ENCODE peak calls at places on chromosomes 6 and 20, in eight cellular contexts. F is cerebellar cortex; X is fibroblast of pulmonary artery; J is activated T-cell treated with anti-CD3 and anti-CD28 coated beads for 1 hour; P is stimulated activated CD4-positive, alpha-beta T cell treated with anti-CD3 and anti-CD28 coated beads, Interleukin-1b, Interleukin-23, amount 100 ng/mL, for 24 hours; M is epithelial cell of esophagus; O is GM23248; T is epithelial cell of proximal tubule. R is an unnamed sample.

GRCh38 chr6:34571388-34571787 is 15.3 kb upstream of the SPDEF start:
- DNase-seq in F (no peak), X (no peak), J (no peak), P (no peak), M (no peak), O (no peak), T (no peak), R (peak; percentile 17)

GRCh38 chr6:43334466-43335095 is 26.0 kb upstream of the CRIP3 start:
- DNase-seq in F (peak; percentile 66), X (peak; percentile 72), J (no peak), P (no peak), M (peak; percentile 69), O (peak; percentile 69), T (peak; percentile 22), R (peak; percentile 71)

GRCh38 chr6:137488736-137489409 is 5.3 kb downstream of the OLIG3 start:
- DNase-seq in F (no peak), X (no peak), J (no peak), P (no peak), M (no peak), O (no peak), T (no peak), R (no peak)

GRCh38 chr6:85323435-85324040 is 126.3 kb upstream of the NT5E start:
- DNase-seq in F (peak; percentile 73), X (peak; percentile 90), J (peak; percentile 56), P (peak; percentile 52), M (peak; percentile 86), O (peak; percentile 79), T (peak; percentile 25), R (peak; percentile 89)

GRCh38 chr20:50431066-50431450 is 79.1 kb upstream of the PTPN1 start:
- DNase-seq in F (no peak), X (no peak), J (no peak), P (no peak), M (peak; percentile 68), O (no peak), T (no peak), R (no peak)

GRCh38 chr20:36017034-36017951 is 48.9 kb downstream of the CNBD2 start:
- DNase-seq in F (no peak), X (peak; percentile 74), J (no peak), P (no peak), M (no peak), O (peak; percentile 73), T (peak; percentile 88), R (peak; percentile 84)

GRCh38 chr6:138222901-138223546 is 4.7 kb upstream of the PBOV1 start:
- DNase-seq in F (no peak), X (no peak), J (no peak), P (no peak), M (no peak), O (no peak), T (no peak), R (peak; percentile 9)

GRCh38 chr6:34094474-34095135 is 51.3 kb downstream of the GRM4 start:
- DNase-seq in F (peak; percentile 80), X (no peak), J (no peak), P (no peak), M (no peak), O (no peak), T (no peak), R (no peak)

GRCh38 chr6:63066053-63066704 is 145.1 kb upstream of the FKBP1C start:
- DNase-seq in F (no peak), X (no peak), J (no peak), P (no peak), M (peak; percentile 52), O (no peak), T (no peak), R (no peak)

GRCh38 chr20:19814241-19814640 is 56.2 kb downstream of the RIN2 start:
- DNase-seq in F (no peak), X (no peak), J (no peak), P (no peak), M (no peak), O (no peak), T (no peak), R (no peak)

GRCh38 chr6:28349892-28350737 is at the start of gene ZKSCAN3:
- DNase-seq in F (peak; percentile 91), X (peak; percentile 79), J (peak; percentile 69), P (peak; percentile 54), M (peak; percentile 86), O (peak; percentile 90), T (no peak), R (peak; percentile 75)

GRCh38 chr20:47191074-47191673 is 165.3 kb downstream of the ZMYND8 start:
- DNase-seq in F (no peak), X (no peak), J (no peak), P (no peak), M (peak; percentile 92), O (peak; percentile 20), T (no peak), R (no peak)

GRCh38 chr20:36792422-36792821 is 18.9 kb upstream of the DSN1 start:
- DNase-seq in F (peak; percentile 86), X (peak; percentile 63), J (no peak), P (no peak), M (peak; percentile 57), O (peak; percentile 69), T (peak; percentile 77), R (peak; percentile 64)

GRCh38 chr20:16069416-16070010 is 503.7 kb downstream of the KIF16B start:
- DNase-seq in F (no peak), X (no peak), J (no peak), P (no peak), M (no peak), O (no peak), T (peak; percentile 19), R (no peak)

GRCh38 chr6:137688230-137688971 is 178.7 kb upstream of the TNFAIP3 start:
- DNase-seq in F (no peak), X (no peak), J (no peak), P (no peak), M (peak; percentile 38), O (no peak), T (no peak), R (no peak)

GRCh38 chr20:46512943-46513844 is at the start of gene ZNF334:
- DNase-seq in F (peak; percentile 81), X (peak; percentile 35), J (no peak), P (peak; percentile 19), M (peak; percentile 60), O (peak; percentile 37), T (no peak), R (peak; percentile 6)

GRCh38 chr6:140101818-140102217 is 727.4 kb upstream of the CITED2 start:
- DNase-seq in F (no peak), X (no peak), J (no peak), P (no peak), M (no peak), O (no peak), T (no peak), R (no peak)

GRCh38 chr6:160971151-160971550 is 20.4 kb upstream of the MAP3K4 start:
- DNase-seq in F (no peak), X (no peak), J (no peak), P (no peak), M (no peak), O (no peak), T (no peak), R (no peak)

GRCh38 chr6:137657351-137657911 is 163.2 kb upstream of the OLIG3 start:
- DNase-seq in F (no peak), X (no peak), J (no peak), P (no peak), M (peak; percentile 77), O (no peak), T (no peak), R (no peak)

GRCh38 chr6:166738778-166739654 is 112.0 kb upstream of the RPS6KA2 start:
- DNase-seq in F (no peak), X (no peak), J (no peak), P (no peak), M (peak; percentile 43), O (no peak), T (no peak), R (no peak)

GRCh38 chr6:57089265-57089664 is 723 bp upstream of the ZNF451 start:
- DNase-seq in F (no peak), X (no peak), J (no peak), P (no peak), M (no peak), O (no peak), T (no peak), R (no peak)

GRCh38 chr6:15076565-15076964 is 169.3 kb upstream of the JARID2 start:
- DNase-seq in F (no peak), X (no peak), J (no peak), P (no peak), M (no peak), O (no peak), T (no peak), R (no peak)

GRCh38 chr6:109311481-109311880 is 70.8 kb downstream of the CD164 start:
- DNase-seq in F (no peak), X (no peak), J (no peak), P (no peak), M (no peak), O (peak; percentile 44), T (no peak), R (peak; percentile 61)

GRCh38 chr6:35781290-35781689 is 471 bp downstream of the CLPSL1 start:
- DNase-seq in F (no peak), X (no peak), J (no peak), P (no peak), M (no peak), O (no peak), T (no peak), R (no peak)

GRCh38 chr20:56865055-56865454 is 235.9 kb downstream of the TFAP2C start:
- DNase-seq in F (no peak), X (no peak), J (no peak), P (no peak), M (peak; percentile 84), O (peak; percentile 55), T (no peak), R (no peak)

GRCh38 chr6:52304917-52305316 is 20.4 kb upstream of the MCM3 start:
- DNase-seq in F (no peak), X (peak; percentile 29), J (no peak), P (no peak), M (no peak), O (peak; percentile 73), T (no peak), R (peak; percentile 64)

GRCh38 chr6:36692861-36693702 is 4.5 kb upstream of the RAB44 start:
- DNase-seq in F (peak; percentile 80), X (no peak), J (no peak), P (no peak), M (no peak), O (peak; percentile 43), T (no peak), R (peak; percentile 24)

GRCh38 chr6:111978826-111979225 is 75.1 kb upstream of the CCN6 start:
- DNase-seq in F (no peak), X (no peak), J (no peak), P (no peak), M (peak; percentile 73), O (no peak), T (no peak), R (no peak)

GRCh38 chr6:81834141-81834621 is 81.7 kb upstream of the TENT5A start:
- DNase-seq in F (no peak), X (peak; percentile 86), J (no peak), P (no peak), M (no peak), O (peak; percentile 77), T (no peak), R (peak; percentile 67)

GRCh38 chr6:84227044-84227433 is 404 bp downstream of the CEP162 start:
- DNase-seq in F (no peak), X (peak; percentile 1), J (no peak), P (no peak), M (no peak), O (peak; percentile 30), T (no peak), R (peak; percentile 7)

GRCh38 chr6:116766506-116767176 is 1.1 kb upstream of the FAM162B start:
- DNase-seq in F (no peak), X (no peak), J (no peak), P (no peak), M (no peak), O (no peak), T (no peak), R (no peak)

GRCh38 chr6:152378154-152378553 is 259.0 kb downstream of the SYNE1 start:
- DNase-seq in F (no peak), X (peak; percentile 27), J (no peak), P (no peak), M (peak; percentile 17), O (peak; percentile 82), T (no peak), R (no peak)

GRCh38 chr6:41622210-41622990 is 15.9 kb upstream of the MDFI start:
- DNase-seq in F (no peak), X (no peak), J (no peak), P (no peak), M (peak; percentile 29), O (no peak), T (no peak), R (no peak)